ENCODE peak calls at places on chromosomes 6 and 20, in eight cellular contexts. E is neural progenitor cell; G is heart right ventricle; K is ovary; R is ascending aorta; L is CD8-positive, alpha-beta T cell; P is psoas muscle; D is PC-9. N is an unnamed sample. For H3K4me1, the result is how much of the 10 kb centered on the place peaks cover.

GRCh38 chr6:52390361-52390727 is 28.4 kb downstream of the PAQR8 start:
- DNase-seq in L (peak), D (peak), K (no peak), E (no peak), R (no peak), G (no peak), P (no peak), N (no peak)

GRCh38 chr20:49706548-49707517 is 6.8 kb downstream of the B4GALT5 start:
- DNase-seq in D (no peak), R (no peak), G (no peak), P (no peak), L (no peak), K (no peak), E (peak), N (no peak)

GRCh38 chr20:23180451-23180921 is 94.4 kb upstream of the CD93 start:
- DNase-seq in P (peak), R (peak), G (peak), K (peak), L (no peak), E (no peak), D (no peak), N (no peak)

GRCh38 chr6:25232478-25232877 is 46.7 kb upstream of the CARMIL1 start:
- DNase-seq in L (no peak), R (peak), G (peak), P (peak), D (no peak), E (no peak), K (no peak), N (no peak)

GRCh38 chr6:139376054-139376355 is 1.6 kb upstream of the CITED2 start:
- DNase-seq in G (peak), R (no peak), D (no peak), P (no peak), L (no peak), E (no peak), K (no peak), N (no peak)

GRCh38 chr6:39137235-39137634 is 22.2 kb upstream of the SAYSD1 start:
- DNase-seq in K (no peak), G (no peak), R (no peak), P (no peak), D (peak), L (no peak), E (peak), N (peak)

GRCh38 chr6:47264775-47265184 is 44.9 kb downstream of the TNFRSF21 start:
- DNase-seq in L (no peak), G (no peak), R (no peak), P (no peak), E (no peak), D (peak), K (no peak), N (no peak)

GRCh38 chr6:12150812-12151432 is 138.8 kb downstream of the HIVEP1 start:
- DNase-seq in L (peak), K (no peak), G (no peak), P (no peak), E (peak), D (no peak), R (no peak), N (peak)

GRCh38 chr6:157068691-157069228 is 254.6 kb downstream of the TMEM242 start:
- DNase-seq in R (no peak), G (no peak), E (no peak), K (no peak), L (no peak), P (no peak), D (peak), N (no peak)

GRCh38 chr6:107353773-107354382 is 105.5 kb downstream of the PDSS2 start:
- DNase-seq in E (no peak), D (no peak), P (no peak), G (no peak), L (no peak), K (no peak), R (no peak), N (no peak)

GRCh38 chr20:52953020-52953419 is 19.1 kb upstream of the TSHZ2 start:
- DNase-seq in L (no peak), G (no peak), D (no peak), P (no peak), R (no peak), E (no peak), K (no peak), N (no peak)

GRCh38 chr6:41190791-41191190 is 10.2 kb downstream of the TREML2 start:
- DNase-seq in R (no peak), K (no peak), L (no peak), G (no peak), P (no peak), D (no peak), E (no peak), N (no peak)

DNA sequence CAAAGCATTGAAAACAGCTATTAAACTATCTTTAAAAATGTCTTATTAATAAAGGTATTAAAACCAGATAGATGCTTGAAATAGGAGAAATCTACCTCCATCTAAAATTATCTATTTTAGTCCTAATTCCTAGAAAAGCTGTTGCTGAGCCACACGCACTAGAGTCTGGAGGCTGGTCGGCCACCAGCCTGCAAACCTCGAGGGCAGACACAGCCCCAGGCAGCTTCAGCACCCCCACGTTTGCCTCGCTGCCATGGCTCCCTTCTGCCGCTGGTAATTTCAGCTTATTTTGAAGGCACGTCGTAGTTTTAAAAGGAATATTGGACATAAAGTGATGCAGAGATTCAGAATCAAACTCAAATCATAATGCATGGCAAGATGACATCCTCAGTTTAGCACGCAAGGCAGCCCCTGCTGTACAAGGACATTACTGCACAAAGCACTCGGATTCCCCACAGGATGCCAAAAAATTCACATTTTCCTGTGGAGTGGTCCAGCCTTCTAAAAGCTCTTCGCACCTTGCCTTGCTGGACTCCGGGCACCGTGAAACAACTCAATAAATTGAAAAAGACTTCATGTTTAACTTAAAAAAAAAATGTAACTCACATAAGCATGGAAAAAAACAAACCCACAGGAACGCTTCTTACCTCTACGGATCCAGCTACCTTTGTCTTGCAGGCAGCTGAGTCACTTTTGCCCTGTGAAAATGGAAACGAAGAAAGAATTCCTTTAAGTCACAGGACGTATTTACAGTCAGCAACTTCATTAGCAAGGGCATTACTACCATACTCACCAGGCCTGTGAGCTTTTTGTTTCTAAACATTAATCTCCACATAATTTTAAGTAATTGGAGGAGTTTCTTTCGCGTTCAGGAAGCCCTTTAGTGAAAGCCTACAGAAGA is 143.4 kb upstream of the RPS6KA2 start:
- DNase-seq in D (no peak), G (no peak), P (no peak), R (no peak), K (no peak), E (no peak), L (no peak), N (no peak)
- H3K4me1 ChIP-seq in D (under half), G (under half), P (under half), R (under half), K (under half), E (under half), L (under half), N (under half)

GRCh38 chr20:38700926-38701325 is 23.4 kb upstream of the SLC32A1 start:
- DNase-seq in E (no peak), G (no peak), D (peak), L (no peak), K (no peak), R (no peak), P (no peak), N (no peak)

GRCh38 chr20:38700146-38700545 is 24.1 kb upstream of the SLC32A1 start:
- DNase-seq in D (peak), E (no peak), K (no peak), G (no peak), P (no peak), L (no peak), R (no peak), N (no peak)

GRCh38 chr20:38703526-38703925 is 20.8 kb upstream of the SLC32A1 start:
- DNase-seq in E (no peak), D (peak), L (no peak), K (no peak), R (no peak), G (no peak), P (no peak), N (no peak)

GRCh38 chr20:38697306-38697705 is 27.0 kb upstream of the SLC32A1 start:
- DNase-seq in D (no peak), R (no peak), P (no peak), L (no peak), E (no peak), K (no peak), G (no peak), N (no peak)

DNA sequence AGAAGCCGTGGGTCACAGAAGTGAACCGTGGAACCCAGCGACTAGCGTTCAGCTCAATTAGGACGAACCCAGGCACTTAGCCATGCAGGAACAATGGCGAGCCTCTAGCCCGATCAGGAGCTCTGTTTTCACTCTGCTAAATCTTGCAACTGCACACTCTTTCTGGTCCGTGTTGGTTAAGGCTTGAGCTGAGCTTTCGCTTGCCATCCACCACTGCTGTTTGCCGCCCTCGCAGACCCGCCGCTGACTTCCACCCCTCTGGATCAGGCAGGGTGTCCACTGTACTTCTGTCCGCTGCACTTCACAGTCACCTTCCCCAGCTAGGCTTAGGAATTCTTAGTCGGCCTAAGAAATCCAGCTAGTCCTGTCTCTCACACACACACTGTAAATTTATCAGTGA is 25.7 kb upstream of the SLC32A1 start:
- DNase-seq in E (no peak), L (no peak), P (no peak), D (no peak), R (no peak), K (no peak), G (no peak), N (no peak)
- H3K4me3 ChIP-seq in E (no peak), L (no peak), P (no peak), D (no peak), R (no peak), K (no peak), G (no peak), N (no peak)

DNA sequence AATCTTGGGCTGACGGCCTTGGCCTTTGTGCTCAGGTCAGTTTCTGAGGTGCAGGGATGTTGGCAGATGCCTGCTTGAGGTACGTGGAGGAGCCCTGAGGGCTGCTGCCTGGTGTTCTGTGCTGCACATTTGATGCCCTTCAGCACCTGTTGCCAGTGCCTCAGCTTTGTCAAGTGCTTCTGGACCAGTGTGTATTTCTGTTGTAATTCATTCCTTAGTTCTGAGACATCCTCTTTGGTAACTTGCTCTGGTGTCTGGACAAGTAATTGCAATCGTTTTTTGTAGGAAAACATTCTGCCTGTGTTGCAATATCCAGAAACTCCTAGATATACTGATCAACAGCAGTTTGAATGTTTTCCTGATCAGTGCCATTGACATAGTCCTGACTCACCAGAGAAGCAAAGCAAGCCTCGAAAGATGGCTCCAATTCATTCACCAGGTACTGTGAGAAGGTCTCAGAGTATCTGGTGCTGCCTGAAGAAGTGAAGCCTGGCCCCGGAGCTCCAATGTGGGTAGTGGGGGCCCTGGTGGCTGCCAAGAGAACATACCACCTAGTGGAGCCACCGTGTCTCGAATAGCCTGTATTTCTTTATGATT is 26.7 kb downstream of the ZNF337 start:
- DNase-seq in P (no peak), E (peak), L (no peak), R (no peak), D (peak), G (no peak), K (no peak), N (no peak)
- H3K27ac ChIP-seq in P (no peak), E (no peak), L (no peak), R (no peak), D (peak), G (no peak), K (no peak), N (no peak)

DNA sequence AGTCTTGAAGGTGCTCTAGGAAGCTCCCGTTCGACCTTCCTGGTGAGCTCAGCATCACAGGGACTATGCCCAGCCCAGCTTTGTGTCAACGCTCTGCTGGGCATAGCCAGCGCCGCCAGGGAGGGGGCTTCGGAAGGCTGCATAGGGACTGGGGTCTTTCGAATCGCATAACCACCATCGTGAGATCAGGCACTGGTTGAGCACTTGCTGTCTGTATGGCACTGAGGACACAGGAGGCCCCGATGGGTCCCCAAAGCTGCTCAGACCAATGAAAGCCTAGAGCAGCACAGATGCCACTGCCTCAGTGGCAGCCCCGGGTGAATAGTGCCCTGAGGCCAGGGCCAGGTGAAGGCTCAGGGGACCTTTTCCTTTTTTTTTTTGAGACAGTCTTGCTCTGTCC is 96.7 kb downstream of the TAF4 start:
- DNase-seq in G (no peak), R (no peak), L (no peak), P (no peak), E (no peak), K (no peak), D (no peak), N (no peak)
- H3K4me1 ChIP-seq in G (under half), R (under half), L (under half), P (under half), E (under half), K (under half), D (under half), N (under half)

GRCh38 chr6:148137652-148138051 is 205.0 kb upstream of the SASH1 start:
- DNase-seq in L (no peak), G (no peak), D (no peak), K (no peak), P (no peak), E (no peak), R (no peak), N (no peak)

GRCh38 chr6:148138478-148138877 is 204.2 kb upstream of the SASH1 start:
- DNase-seq in E (no peak), P (no peak), L (no peak), D (no peak), R (no peak), K (no peak), G (no peak), N (no peak)

GRCh38 chr6:148134566-148134965 is 208.1 kb upstream of the SASH1 start:
- DNase-seq in K (no peak), R (no peak), E (no peak), G (no peak), D (no peak), L (no peak), P (no peak), N (no peak)
- H3K4me3 ChIP-seq in K (no peak), R (no peak), E (no peak), G (no peak), D (no peak), L (no peak), P (no peak), N (no peak)

DNA sequence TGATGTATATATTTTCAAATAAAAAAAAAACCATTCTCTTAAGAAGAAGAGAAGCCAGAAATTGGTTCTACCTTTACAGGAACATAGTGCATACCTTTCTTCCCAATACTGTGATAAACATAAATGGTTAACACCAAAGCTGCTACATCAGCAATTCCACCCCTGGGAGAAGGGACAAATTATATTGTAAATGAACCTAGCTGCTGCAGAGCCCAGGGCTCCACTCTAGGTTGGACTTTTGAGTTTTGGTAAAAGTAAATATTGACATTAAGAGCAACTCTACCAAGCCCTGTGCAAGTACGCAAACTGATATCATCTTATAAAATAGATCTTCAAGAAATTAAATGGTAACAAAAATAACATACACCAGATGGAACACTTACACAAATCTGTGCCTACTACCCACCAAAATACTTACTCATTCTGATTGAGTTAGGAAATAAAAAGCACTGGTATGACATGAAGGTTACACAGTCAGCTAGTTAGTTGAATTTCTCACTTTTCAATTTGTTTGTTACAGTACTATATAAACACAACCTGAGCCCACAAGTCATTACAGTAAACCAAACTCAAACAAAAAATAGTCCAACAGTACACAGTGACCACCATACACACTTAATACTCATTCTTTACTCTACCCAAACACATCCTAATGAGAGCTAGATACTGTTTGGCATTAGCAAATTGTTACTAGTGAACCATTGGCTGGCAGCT is 223.3 kb upstream of the HEY2 start:
- DNase-seq in P (no peak), R (no peak), D (no peak), K (no peak), E (no peak), G (no peak), L (no peak), N (no peak)
- H3K27ac ChIP-seq in P (no peak), R (no peak), D (no peak), K (no peak), E (no peak), G (no peak), L (no peak), N (no peak)

N was measured in left lung.